ENCODE peak calls at places on chromosomes 5 and 9, in seven cellular contexts. K, E, T, I, B, W and C are unnamed samples.

GRCh38 chr9:128103589-128103962 is 24.0 kb downstream of the PTGES2 start:
- DNase-seq in T (no peak), W (peak), K (no peak), B (peak), E (no peak), I (peak), C (peak)

GRCh38 chr9:77907581-77907980 is 124.0 kb downstream of the GNAQ start:
- DNase-seq in E (no peak), W (no peak), B (no peak), I (no peak), K (no peak), T (peak), C (no peak)

GRCh38 chr5:102988459-102988858 is 131.5 kb downstream of the GIN1 start:
- DNase-seq in K (no peak), W (no peak), E (no peak), I (no peak), B (no peak), T (no peak), C (no peak)

GRCh38 chr5:31218978-31219377 is 25.5 kb downstream of the CDH6 start:
- DNase-seq in T (no peak), I (no peak), K (no peak), E (no peak), W (no peak), B (no peak), C (no peak)

GRCh38 chr5:142859037-142859436 is 88.9 kb downstream of the ARHGAP26 start:
- DNase-seq in I (no peak), K (no peak), E (no peak), W (no peak), T (no peak), B (no peak), C (no peak)

GRCh38 chr9:2013688-2014087 is 1.5 kb upstream of the SMARCA2 start:
- DNase-seq in I (no peak), B (no peak), T (peak), K (no peak), E (no peak), W (no peak), C (no peak)

GRCh38 chr9:114913217-114913616 is 17.2 kb downstream of the TNFSF8 start:
- DNase-seq in I (no peak), B (no peak), K (no peak), T (no peak), E (no peak), W (no peak), C (no peak)

GRCh38 chr9:89864731-89865130 is 259.9 kb downstream of the GADD45G start:
- DNase-seq in B (no peak), W (no peak), K (no peak), E (no peak), I (no peak), T (no peak), C (no peak)

GRCh38 chr9:91751922-91752321 is 198.1 kb downstream of the ROR2 start:
- DNase-seq in I (no peak), B (no peak), T (peak), E (no peak), K (no peak), W (no peak), C (no peak)

GRCh38 chr9:86687788-86688187 is 259.5 kb downstream of the GAS1 start:
- DNase-seq in E (no peak), I (no peak), W (peak), B (no peak), K (no peak), T (no peak), C (peak)

GRCh38 chr9:129840024-129840423 is 4.8 kb downstream of the USP20 start:
- DNase-seq in K (no peak), T (no peak), B (no peak), I (no peak), E (no peak), W (no peak), C (no peak)

GRCh38 chr9:131259916-131260597 is 16.3 kb downstream of the FAM78A start:
- DNase-seq in I (no peak), W (peak), E (no peak), T (no peak), B (no peak), K (no peak), C (peak)

GRCh38 chr5:151646334-151646733 is 40.4 kb downstream of the SPARC start:
- DNase-seq in E (no peak), T (no peak), W (no peak), K (no peak), B (no peak), I (no peak), C (no peak)

GRCh38 chr9:2591967-2592366 is 29.6 kb upstream of the VLDLR start:
- DNase-seq in B (no peak), W (no peak), E (no peak), T (no peak), K (no peak), I (no peak), C (no peak)

GRCh38 chr9:71783120-71783523 is 14.8 kb upstream of the CEMIP2 start:
- DNase-seq in E (no peak), I (peak), B (peak), W (no peak), K (peak), T (no peak), C (peak)

GRCh38 chr9:93080406-93080805 is 15.6 kb upstream of the CARD19 start:
- DNase-seq in E (no peak), T (no peak), I (no peak), B (no peak), K (no peak), W (no peak), C (peak)

GRCh38 chr5:6106756-6107155 is 271.6 kb downstream of the MED10 start:
- DNase-seq in K (no peak), B (no peak), I (no peak), T (no peak), W (no peak), E (no peak), C (no peak)